ENCODE peak calls at places on chromosomes 11 and 22, in ten cellular contexts. One of them, this sample, is unnamed. For H3K4me1, the result is how much of the 10 kb centered on the place peaks cover.

GRCh38 chr11:76669901-76670474 is 559 bp downstream of the LRRC32 start:
- DNase-seq in heart left ventricle: peak
- DNase-seq in upper lobe of left lung: no peak
- DNase-seq in prostate gland: no peak
- DNase-seq in suprapubic skin: no peak
- DNase-seq in right lobe of liver: no peak
- DNase-seq in body of pancreas: no peak
- DNase-seq in A549: no peak
- DNase-seq in stomach: no peak
- DNase-seq in uterus: peak
- DNase-seq in this sample: peak

GRCh38 chr22:42805016-42805997 is 51.8 kb downstream of the ARFGAP3 start:
- DNase-seq in uterus: no peak
- DNase-seq in A549: no peak
- DNase-seq in prostate gland: peak
- DNase-seq in body of pancreas: peak
- DNase-seq in right lobe of liver: peak
- DNase-seq in upper lobe of left lung: peak
- DNase-seq in suprapubic skin: peak
- DNase-seq in heart left ventricle: peak
- DNase-seq in stomach: peak
- DNase-seq in this sample: peak

GRCh38 chr11:10351768-10352641 is 47.1 kb downstream of the ADM start:
- DNase-seq in A549: peak
- DNase-seq in body of pancreas: peak
- DNase-seq in prostate gland: no peak
- DNase-seq in heart left ventricle: peak
- DNase-seq in upper lobe of left lung: no peak
- DNase-seq in right lobe of liver: peak
- DNase-seq in suprapubic skin: no peak
- DNase-seq in stomach: peak
- DNase-seq in uterus: peak
- DNase-seq in this sample: no peak

GRCh38 chr11:126333142-126333541 is 22.3 kb upstream of the ST3GAL4 start:
- DNase-seq in upper lobe of left lung: no peak
- DNase-seq in body of pancreas: no peak
- DNase-seq in A549: no peak
- DNase-seq in prostate gland: no peak
- DNase-seq in stomach: no peak
- DNase-seq in heart left ventricle: no peak
- DNase-seq in suprapubic skin: no peak
- DNase-seq in uterus: no peak
- DNase-seq in right lobe of liver: no peak
- DNase-seq in this sample: no peak

GRCh38 chr22:32852346-32853251 is 51.1 kb downstream of the TIMP3 start:
- DNase-seq in prostate gland: peak
- DNase-seq in right lobe of liver: no peak
- DNase-seq in heart left ventricle: peak
- DNase-seq in uterus: peak
- DNase-seq in suprapubic skin: no peak
- DNase-seq in body of pancreas: no peak
- DNase-seq in A549: no peak
- DNase-seq in upper lobe of left lung: no peak
- DNase-seq in stomach: no peak
- DNase-seq in this sample: peak

GRCh38 chr22:49600891-49601431 is 226.7 kb downstream of the BRD1 start:
- DNase-seq in uterus: no peak
- DNase-seq in heart left ventricle: no peak
- DNase-seq in A549: no peak
- DNase-seq in body of pancreas: no peak
- DNase-seq in stomach: no peak
- DNase-seq in right lobe of liver: no peak
- DNase-seq in prostate gland: no peak
- DNase-seq in upper lobe of left lung: no peak
- DNase-seq in suprapubic skin: no peak
- DNase-seq in this sample: no peak

GRCh38 chr11:33543823-33544222 is 156.8 kb downstream of the C11orf91 start:
- DNase-seq in uterus: no peak
- DNase-seq in right lobe of liver: no peak
- DNase-seq in stomach: no peak
- DNase-seq in body of pancreas: no peak
- DNase-seq in A549: no peak
- DNase-seq in heart left ventricle: no peak
- DNase-seq in upper lobe of left lung: no peak
- DNase-seq in suprapubic skin: no peak
- DNase-seq in prostate gland: no peak
- DNase-seq in this sample: no peak

GRCh38 chr11:112173152-112173551 is 2.2 kb upstream of the BCO2 start:
- DNase-seq in A549: no peak
- DNase-seq in stomach: no peak
- DNase-seq in prostate gland: no peak
- DNase-seq in body of pancreas: no peak
- DNase-seq in right lobe of liver: peak
- DNase-seq in suprapubic skin: no peak
- DNase-seq in heart left ventricle: peak
- DNase-seq in upper lobe of left lung: no peak
- DNase-seq in uterus: no peak
- DNase-seq in this sample: no peak

GRCh38 chr11:45180158-45180887 is 33.9 kb downstream of the PRDM11 start:
- DNase-seq in right lobe of liver: peak
- DNase-seq in prostate gland: peak
- DNase-seq in heart left ventricle: peak
- DNase-seq in upper lobe of left lung: peak
- DNase-seq in suprapubic skin: no peak
- DNase-seq in body of pancreas: peak
- DNase-seq in uterus: peak
- DNase-seq in stomach: peak
- DNase-seq in A549: peak
- DNase-seq in this sample: peak

GRCh38 chr11:8787372-8787771 is 104.8 kb downstream of the RPL27A start:
- DNase-seq in prostate gland: no peak
- DNase-seq in right lobe of liver: no peak
- DNase-seq in heart left ventricle: no peak
- DNase-seq in stomach: no peak
- DNase-seq in suprapubic skin: peak
- DNase-seq in upper lobe of left lung: no peak
- DNase-seq in uterus: peak
- DNase-seq in body of pancreas: no peak
- DNase-seq in A549: no peak
- DNase-seq in this sample: peak
- H3K4me1 ChIP-seq in prostate gland: under half
- H3K4me1 ChIP-seq in right lobe of liver: under half
- H3K4me1 ChIP-seq in heart left ventricle: under half
- H3K4me1 ChIP-seq in stomach: half or more
- H3K4me1 ChIP-seq in suprapubic skin: under half
- H3K4me1 ChIP-seq in upper lobe of left lung: under half
- H3K4me1 ChIP-seq in uterus: under half
- H3K4me1 ChIP-seq in body of pancreas: under half
- H3K4me1 ChIP-seq in A549: under half
- H3K4me1 ChIP-seq in this sample: under half

GRCh38 chr11:118609380-118610219 is 2.2 kb downstream of the PHLDB1 start:
- DNase-seq in prostate gland: no peak
- DNase-seq in upper lobe of left lung: peak
- DNase-seq in stomach: peak
- DNase-seq in heart left ventricle: no peak
- DNase-seq in A549: no peak
- DNase-seq in body of pancreas: peak
- DNase-seq in right lobe of liver: no peak
- DNase-seq in suprapubic skin: peak
- DNase-seq in uterus: peak
- DNase-seq in this sample: no peak

GRCh38 chr11:118608268-118609214 is 1.1 kb downstream of the PHLDB1 start:
- DNase-seq in right lobe of liver: peak
- DNase-seq in A549: no peak
- DNase-seq in uterus: peak
- DNase-seq in heart left ventricle: peak
- DNase-seq in body of pancreas: peak
- DNase-seq in suprapubic skin: peak
- DNase-seq in stomach: peak
- DNase-seq in prostate gland: no peak
- DNase-seq in upper lobe of left lung: peak
- DNase-seq in this sample: peak

GRCh38 chr11:118606157-118606843 is 1.1 kb upstream of the PHLDB1 start:
- DNase-seq in upper lobe of left lung: no peak
- DNase-seq in heart left ventricle: peak
- DNase-seq in right lobe of liver: no peak
- DNase-seq in prostate gland: no peak
- DNase-seq in A549: no peak
- DNase-seq in stomach: peak
- DNase-seq in body of pancreas: peak
- DNase-seq in suprapubic skin: no peak
- DNase-seq in uterus: no peak
- DNase-seq in this sample: no peak

GRCh38 chr11:118606844-118607228 is 579 bp upstream of the PHLDB1 start:
- DNase-seq in prostate gland: no peak
- DNase-seq in heart left ventricle: no peak
- DNase-seq in right lobe of liver: no peak
- DNase-seq in upper lobe of left lung: no peak
- DNase-seq in stomach: peak
- DNase-seq in A549: no peak
- DNase-seq in body of pancreas: peak
- DNase-seq in suprapubic skin: no peak
- DNase-seq in uterus: no peak
- DNase-seq in this sample: no peak

DNA sequence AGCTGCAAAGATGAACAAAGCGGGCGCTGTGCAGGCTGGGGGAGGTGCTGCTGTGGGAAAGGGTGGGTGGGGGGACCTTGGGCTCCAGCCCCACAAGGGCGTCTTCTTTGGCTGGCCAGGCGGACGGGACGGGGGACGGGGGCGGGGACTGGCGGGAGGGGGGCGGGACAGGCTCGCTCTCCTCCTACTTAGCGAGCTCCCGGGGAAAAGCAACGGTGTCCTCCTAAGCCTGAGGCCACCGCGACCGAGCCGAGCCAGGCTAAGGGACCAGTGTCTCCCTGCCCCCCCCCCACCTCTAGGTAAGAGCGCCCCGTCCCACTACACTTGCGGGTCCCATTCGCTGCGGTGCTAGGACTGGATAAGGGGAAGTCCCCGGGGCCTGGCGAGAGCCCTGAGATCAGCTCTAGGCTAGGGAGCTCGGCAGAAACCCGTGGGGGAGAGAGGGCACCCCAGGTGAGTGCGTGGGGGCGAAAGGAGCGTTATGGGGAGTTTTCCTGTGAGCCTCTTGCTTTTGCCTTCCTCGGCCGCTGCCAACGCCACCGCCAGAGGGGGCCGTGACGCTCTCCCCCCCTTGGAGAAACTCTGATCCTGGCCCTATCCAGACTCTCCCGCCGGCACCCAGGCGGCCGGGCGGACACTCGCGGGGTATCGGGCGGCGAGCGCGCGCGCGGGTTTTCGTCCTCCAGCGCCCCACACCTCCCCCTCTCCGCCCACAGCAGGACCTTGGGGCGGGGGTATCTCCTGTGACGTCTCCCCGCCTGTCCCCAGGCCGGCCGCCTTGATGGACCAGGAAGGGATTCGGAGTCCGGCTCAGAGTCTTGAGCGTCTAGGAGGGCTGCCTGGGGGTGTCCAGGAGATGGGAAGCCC is at the start of gene PHLDB1:
- DNase-seq in A549: peak
- DNase-seq in right lobe of liver: peak
- DNase-seq in suprapubic skin: no peak
- DNase-seq in prostate gland: peak
- DNase-seq in stomach: peak
- DNase-seq in heart left ventricle: peak
- DNase-seq in upper lobe of left lung: peak
- DNase-seq in uterus: peak
- DNase-seq in body of pancreas: peak
- DNase-seq in this sample: peak
- TF ChIP-seq POLR2A in A549: peak
- TF ChIP-seq POLR2A in right lobe of liver: no peak
- TF ChIP-seq POLR2A in suprapubic skin: no peak
- TF ChIP-seq POLR2A in prostate gland: no peak
- TF ChIP-seq POLR2A in stomach: no peak
- TF ChIP-seq POLR2A in heart left ventricle: no peak
- TF ChIP-seq POLR2A in upper lobe of left lung: no peak
- TF ChIP-seq POLR2A in uterus: peak
- TF ChIP-seq POLR2A in body of pancreas: peak
- TF ChIP-seq POLR2A in this sample: no peak

DNA sequence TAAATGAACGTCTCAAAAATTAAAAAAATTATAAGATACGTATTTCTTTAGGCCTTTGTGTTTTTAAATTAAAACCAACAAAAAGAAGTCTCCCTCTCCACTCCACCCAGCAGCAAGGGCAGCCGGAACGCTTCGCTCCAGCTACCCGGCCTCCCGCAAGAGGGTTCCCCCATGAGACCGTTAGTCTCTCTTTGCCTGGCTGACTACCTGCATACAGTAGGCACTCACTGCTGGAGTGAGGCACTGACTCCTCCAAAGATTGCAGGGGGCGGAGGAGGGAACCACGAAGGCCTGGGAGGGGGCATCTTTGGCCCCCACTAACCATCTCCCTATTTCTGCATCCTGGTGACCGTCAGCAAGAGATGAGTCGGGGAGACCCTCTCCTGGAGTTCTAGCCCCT is 10.1 kb downstream of the CBX6 start:
- DNase-seq in right lobe of liver: no peak
- DNase-seq in suprapubic skin: no peak
- DNase-seq in A549: no peak
- DNase-seq in uterus: no peak
- DNase-seq in upper lobe of left lung: no peak
- DNase-seq in prostate gland: no peak
- DNase-seq in stomach: no peak
- DNase-seq in body of pancreas: no peak
- DNase-seq in heart left ventricle: no peak
- DNase-seq in this sample: no peak
- H3K4me1 ChIP-seq in right lobe of liver: under half
- H3K4me1 ChIP-seq in suprapubic skin: under half
- H3K4me1 ChIP-seq in A549: under half
- H3K4me1 ChIP-seq in uterus: under half
- H3K4me1 ChIP-seq in upper lobe of left lung: under half
- H3K4me1 ChIP-seq in prostate gland: under half
- H3K4me1 ChIP-seq in stomach: half or more
- H3K4me1 ChIP-seq in body of pancreas: under half
- H3K4me1 ChIP-seq in heart left ventricle: under half
- H3K4me1 ChIP-seq in this sample: under half

DNA sequence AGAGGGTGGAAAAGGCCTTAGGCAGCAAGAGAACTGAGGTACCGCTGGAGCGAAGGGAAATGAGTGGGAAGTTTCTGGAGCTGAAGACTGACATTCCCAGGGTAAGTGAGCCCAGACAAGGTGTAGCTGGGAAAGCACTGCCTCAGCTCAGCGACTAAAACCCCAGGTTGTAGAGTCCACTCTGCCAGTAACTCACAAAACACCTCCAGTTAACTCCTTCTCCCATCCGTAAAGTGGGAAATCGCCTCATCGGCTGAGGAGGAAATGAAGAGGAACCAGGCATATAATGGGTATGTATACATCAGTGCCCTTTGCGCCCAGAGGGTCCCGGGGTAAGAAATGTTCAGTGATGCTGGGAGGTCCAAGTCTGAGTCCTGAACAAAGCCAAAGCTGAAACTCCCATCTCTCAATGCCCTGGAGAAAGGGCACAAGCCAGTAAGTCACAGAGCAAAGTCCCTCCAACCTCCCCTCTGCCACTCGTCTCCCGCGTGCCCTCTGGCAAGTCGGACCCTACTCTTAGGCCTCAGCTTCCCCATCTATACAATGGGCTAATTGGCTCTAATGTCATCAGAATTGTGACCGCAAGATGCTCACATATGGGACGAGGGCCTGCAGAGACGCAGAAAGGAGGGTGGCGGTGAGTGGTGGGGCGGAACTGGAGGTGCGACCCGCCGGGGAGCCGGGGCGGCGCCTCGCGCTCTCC is 588 bp downstream of the VPS37C start:
- DNase-seq in heart left ventricle: no peak
- DNase-seq in A549: no peak
- DNase-seq in right lobe of liver: no peak
- DNase-seq in stomach: peak
- DNase-seq in suprapubic skin: no peak
- DNase-seq in prostate gland: no peak
- DNase-seq in upper lobe of left lung: no peak
- DNase-seq in body of pancreas: no peak
- DNase-seq in uterus: no peak
- DNase-seq in this sample: no peak
- TF ChIP-seq POLR2A in heart left ventricle: no peak
- TF ChIP-seq POLR2A in A549: peak
- TF ChIP-seq POLR2A in right lobe of liver: no peak
- TF ChIP-seq POLR2A in stomach: no peak
- TF ChIP-seq POLR2A in suprapubic skin: no peak
- TF ChIP-seq POLR2A in prostate gland: no peak
- TF ChIP-seq POLR2A in upper lobe of left lung: no peak
- TF ChIP-seq POLR2A in body of pancreas: peak
- TF ChIP-seq POLR2A in uterus: no peak
- TF ChIP-seq POLR2A in this sample: no peak